ENCODE peak calls at places on chromosome 14, in seven cellular contexts. E is SJSA1, I is transverse colon, R is uterus, S is upper lobe of right lung, Q is HepG2, U is AG04450. N is an unnamed sample.

GRCh38 chr14:100443643-100444042 is 120.5 kb downstream of the SLC25A47 start:
- DNase-seq in E (no peak), I (no peak), R (no peak), S (no peak), Q (no peak), U (no peak), N (no peak)

GRCh38 chr14:95519699-95520098 is 3.2 kb upstream of the SYNE3 start:
- DNase-seq in E (peak), I (peak), R (peak), S (no peak), Q (no peak), U (no peak), N (peak)

GRCh38 chr14:92922883-92923743 is at the start of gene CHGA:
- DNase-seq in E (peak), I (peak), R (no peak), S (peak), Q (peak), U (no peak), N (peak)

GRCh38 chr14:71206766-71207371 is 299.6 kb downstream of the PCNX1 start:
- DNase-seq in E (no peak), I (no peak), R (peak), S (no peak), Q (no peak), U (peak), N (no peak)

GRCh38 chr14:62661818-62662217 is 383.4 kb downstream of the KCNH5 start:
- DNase-seq in E (no peak), I (no peak), R (no peak), S (no peak), Q (no peak), U (no peak), N (no peak)

GRCh38 chr14:100654814-100655795 is 67.9 kb upstream of the BEGAIN start:
- DNase-seq in E (no peak), I (peak), R (no peak), S (no peak), Q (no peak), U (no peak), N (no peak)

GRCh38 chr14:95489163-95489887 is 27.1 kb downstream of the SYNE3 start:
- DNase-seq in E (no peak), I (no peak), R (no peak), S (no peak), Q (peak), U (no peak), N (no peak)

GRCh38 chr14:90299408-90299807 is 32.3 kb downstream of the NRDE2 start:
- DNase-seq in E (no peak), I (no peak), R (no peak), S (no peak), Q (no peak), U (no peak), N (no peak)

GRCh38 chr14:91482278-91483023 is 27.7 kb downstream of the PPP4R3A start:
- DNase-seq in E (no peak), I (no peak), R (no peak), S (no peak), Q (no peak), U (peak), N (no peak)

GRCh38 chr14:52700701-52701172 is 5.4 kb upstream of the ERO1A start:
- DNase-seq in E (peak), I (no peak), R (no peak), S (no peak), Q (peak), U (no peak), N (no peak)

GRCh38 chr14:83779266-83779665 is 1750.7 kb upstream of the FLRT2 start:
- DNase-seq in E (no peak), I (no peak), R (no peak), S (no peak), Q (no peak), U (peak), N (no peak)

GRCh38 chr14:52333823-52334657 is 19.9 kb downstream of the PTGER2 start:
- DNase-seq in E (no peak), I (no peak), R (no peak), S (no peak), Q (no peak), U (no peak), N (no peak)

GRCh38 chr14:101558739-101559240 is 2.5 kb upstream of the DIO3 start:
- DNase-seq in E (no peak), I (no peak), R (no peak), S (no peak), Q (no peak), U (no peak), N (no peak)

GRCh38 chr14:68666899-68667298 is 126.0 kb downstream of the ZFP36L1 start:
- DNase-seq in E (no peak), I (no peak), R (no peak), S (no peak), Q (no peak), U (no peak), N (no peak)
- H3K27ac ChIP-seq in E (peak), I (peak), R (peak), S (peak), Q (no peak), U (no peak), N (no peak)

DNA sequence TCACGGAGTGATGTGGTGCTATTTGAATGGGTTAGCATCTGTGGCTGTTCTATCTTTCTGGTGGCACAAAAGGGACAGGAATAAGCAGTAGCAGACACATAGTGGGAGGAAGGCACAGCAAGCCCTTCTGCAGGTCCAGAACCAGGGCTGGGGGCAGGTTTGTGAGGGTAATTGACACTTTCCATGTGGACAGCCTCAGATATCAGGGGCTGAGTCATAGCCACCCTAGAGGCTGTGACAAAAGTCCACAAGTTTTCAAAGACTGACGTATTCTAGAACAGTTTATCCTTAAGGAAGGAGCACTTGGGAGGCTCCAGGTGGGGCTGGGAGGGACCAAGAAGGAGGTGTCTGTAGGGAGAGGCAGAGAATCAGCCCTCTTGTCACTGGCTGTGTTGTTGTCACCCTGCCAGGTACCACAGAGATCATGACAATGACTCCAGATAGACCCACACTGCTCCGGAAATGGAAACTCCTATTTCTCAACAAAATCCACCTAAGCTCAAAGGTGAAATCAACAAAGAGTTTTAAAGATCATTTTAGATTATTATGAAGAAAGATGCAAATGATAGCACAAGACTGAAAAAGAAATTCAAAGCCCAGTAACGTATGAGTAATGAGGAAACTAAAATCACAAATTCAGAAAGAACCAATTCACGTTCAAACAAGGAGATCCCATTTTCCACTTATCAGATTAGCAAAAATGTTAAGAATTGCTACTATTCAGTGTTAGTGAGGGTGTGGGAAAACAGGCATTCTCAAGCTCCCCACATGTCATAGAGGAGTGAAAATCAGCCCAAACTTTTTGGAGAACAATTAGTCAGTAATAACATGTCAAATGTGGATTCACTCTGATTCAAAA is 48.3 kb downstream of the NFKBIA start:
- DNase-seq in E (peak), I (peak), R (no peak), S (no peak), Q (peak), U (no peak), N (no peak)
- H3K27ac ChIP-seq in E (no peak), I (peak), R (no peak), S (peak), Q (peak), U (no peak), N (peak)

GRCh38 chr14:64673329-64673728 is 30.9 kb upstream of the PLEKHG3 start:
- DNase-seq in E (no peak), I (no peak), R (no peak), S (no peak), Q (no peak), U (no peak), N (no peak)

GRCh38 chr14:64676410-64677008 is 27.7 kb upstream of the PLEKHG3 start:
- DNase-seq in E (no peak), I (no peak), R (no peak), S (no peak), Q (no peak), U (no peak), N (no peak)

GRCh38 chr14:64673748-64674147 is 30.5 kb upstream of the PLEKHG3 start:
- DNase-seq in E (peak), I (no peak), R (no peak), S (no peak), Q (no peak), U (no peak), N (no peak)

GRCh38 chr14:64675246-64675645 is 29.0 kb upstream of the PLEKHG3 start:
- DNase-seq in E (no peak), I (peak), R (no peak), S (no peak), Q (no peak), U (no peak), N (no peak)

DNA sequence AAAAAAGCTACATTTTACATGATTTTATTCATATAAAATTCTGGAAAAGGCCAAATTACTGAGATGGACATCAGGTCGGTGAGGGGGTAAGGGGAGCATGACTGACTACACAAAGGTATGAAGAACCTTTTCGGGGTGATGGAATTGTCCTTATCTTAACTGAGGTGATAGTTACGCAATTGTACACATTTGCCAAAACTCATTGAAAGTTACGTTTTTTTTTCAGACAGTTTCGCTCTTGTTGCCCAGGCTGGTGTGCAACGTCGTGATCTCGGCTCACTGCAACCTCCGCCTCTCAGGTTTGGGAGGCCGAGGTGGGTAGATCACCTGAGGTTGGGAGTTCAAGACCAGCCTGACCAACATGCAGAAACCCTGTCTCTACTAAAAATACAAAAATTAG is 29.4 kb upstream of the PLEKHG3 start:
- DNase-seq in E (no peak), I (no peak), R (no peak), S (no peak), Q (no peak), U (no peak), N (no peak)
- H3K27ac ChIP-seq in E (no peak), I (peak), R (no peak), S (no peak), Q (no peak), U (no peak), N (no peak)

GRCh38 chr14:74620923-74621322 is 8.9 kb upstream of the LTBP2 start:
- DNase-seq in E (no peak), I (no peak), R (no peak), S (no peak), Q (no peak), U (no peak), N (no peak)

GRCh38 chr14:74620497-74620921 is 8.5 kb upstream of the LTBP2 start:
- DNase-seq in E (peak), I (no peak), R (no peak), S (no peak), Q (peak), U (peak), N (peak)

GRCh38 chr14:74618078-74618952 is 6.3 kb upstream of the LTBP2 start:
- DNase-seq in E (peak), I (peak), R (no peak), S (no peak), Q (peak), U (no peak), N (peak)

GRCh38 chr14:74621556-74621955 is 9.5 kb upstream of the LTBP2 start:
- DNase-seq in E (no peak), I (no peak), R (no peak), S (no peak), Q (no peak), U (no peak), N (no peak)

GRCh38 chr14:74619672-74620131 is 7.7 kb upstream of the LTBP2 start:
- DNase-seq in E (peak), I (peak), R (peak), S (peak), Q (peak), U (peak), N (peak)
- H3K27ac ChIP-seq in E (peak), I (peak), R (peak), S (peak), Q (peak), U (peak), N (peak)

GRCh38 chr14:74836251-74836957 is 39.5 kb downstream of the PROX2 start:
- DNase-seq in E (no peak), I (no peak), R (no peak), S (no peak), Q (no peak), U (no peak), N (no peak)

GRCh38 chr14:74841230-74842207 is 34.4 kb downstream of the PROX2 start:
- DNase-seq in E (no peak), I (no peak), R (no peak), S (no peak), Q (no peak), U (no peak), N (no peak)

GRCh38 chr14:74843653-74844052 is 32.3 kb downstream of the PROX2 start:
- DNase-seq in E (no peak), I (no peak), R (no peak), S (no peak), Q (no peak), U (no peak), N (no peak)

GRCh38 chr14:74838141-74838540 is 37.8 kb downstream of the PROX2 start:
- DNase-seq in E (peak), I (no peak), R (no peak), S (no peak), Q (no peak), U (no peak), N (no peak)

GRCh38 chr14:74840603-74841030 is 35.3 kb downstream of the PROX2 start:
- DNase-seq in E (no peak), I (no peak), R (no peak), S (no peak), Q (no peak), U (no peak), N (no peak)
- H3K27ac ChIP-seq in E (no peak), I (no peak), R (no peak), S (no peak), Q (no peak), U (no peak), N (no peak)

GRCh38 chr14:68393178-68393763 is 399.6 kb downstream of the ZFP36L1 start:
- DNase-seq in E (no peak), I (no peak), R (no peak), S (no peak), Q (no peak), U (no peak), N (no peak)

GRCh38 chr14:68394113-68394718 is 398.7 kb downstream of the ZFP36L1 start:
- DNase-seq in E (no peak), I (no peak), R (no peak), S (no peak), Q (no peak), U (no peak), N (no peak)

GRCh38 chr14:68391292-68392014 is 401.4 kb downstream of the ZFP36L1 start:
- DNase-seq in E (no peak), I (no peak), R (peak), S (no peak), Q (no peak), U (no peak), N (no peak)

GRCh38 chr14:68390731-68391130 is 402.1 kb downstream of the ZFP36L1 start:
- DNase-seq in E (no peak), I (no peak), R (no peak), S (no peak), Q (no peak), U (no peak), N (no peak)

GRCh38 chr14:68392393-68393085 is 400.3 kb downstream of the ZFP36L1 start:
- DNase-seq in E (no peak), I (peak), R (peak), S (peak), Q (peak), U (no peak), N (no peak)
- H3K27ac ChIP-seq in E (no peak), I (peak), R (peak), S (peak), Q (no peak), U (no peak), N (no peak)